ENCODE peak calls at places on chromosomes 1 and 21, in four cellular contexts. One of them, this sample, is unnamed.

GRCh38 chr1:33866286-33866685 is 2.4 kb downstream of the HMGB4 start:
- DNase-seq in ovary: no peak
- DNase-seq in adrenal gland: no peak
- DNase-seq in H1: no peak
- DNase-seq in this sample: no peak

GRCh38 chr1:234887026-234887910 is 241.4 kb downstream of the TOMM20 start:
- DNase-seq in H1: no peak
- DNase-seq in adrenal gland: peak; percentile 59
- DNase-seq in ovary: peak; percentile 49
- DNase-seq in this sample: no peak

GRCh38 chr1:234756066-234756783 is 146.2 kb upstream of the IRF2BP2 start:
- DNase-seq in ovary: no peak
- DNase-seq in adrenal gland: no peak
- DNase-seq in H1: no peak
- DNase-seq in this sample: no peak

GRCh38 chr1:84698718-84699117 is 8.5 kb upstream of the SSX2IP start:
- DNase-seq in ovary: no peak
- DNase-seq in adrenal gland: peak; percentile 18
- DNase-seq in H1: no peak
- DNase-seq in this sample: no peak

GRCh38 chr1:117657031-117657430 is 51.2 kb downstream of the TENT5C start:
- DNase-seq in ovary: no peak
- DNase-seq in H1: no peak
- DNase-seq in adrenal gland: no peak
- DNase-seq in this sample: no peak

GRCh38 chr1:234978397-234979291 is 150.0 kb downstream of the TOMM20 start:
- DNase-seq in ovary: no peak
- DNase-seq in H1: no peak
- DNase-seq in adrenal gland: peak; percentile 84
- DNase-seq in this sample: no peak

GRCh38 chr1:39575191-39576015 is 1.2 kb downstream of the PABPC4 start:
- DNase-seq in adrenal gland: peak; percentile 79
- DNase-seq in ovary: peak; percentile 55
- DNase-seq in H1: no peak
- DNase-seq in this sample: peak; percentile 36

GRCh38 chr1:156075158-156075557 is 7.1 kb downstream of the MEX3A start:
- DNase-seq in ovary: no peak
- DNase-seq in H1: no peak
- DNase-seq in adrenal gland: no peak
- DNase-seq in this sample: no peak

GRCh38 chr1:214314178-214314843 is 33.4 kb downstream of the SMYD2 start:
- DNase-seq in ovary: no peak
- DNase-seq in adrenal gland: no peak
- DNase-seq in H1: no peak
- DNase-seq in this sample: no peak

GRCh38 chr1:32179443-32180185 is at the start of gene TXLNA:
- DNase-seq in ovary: peak; percentile 95
- DNase-seq in adrenal gland: peak; percentile 95
- DNase-seq in H1: peak; percentile 95
- DNase-seq in this sample: peak; percentile 95
- TF ChIP-seq POLR2A in ovary: no peak
- TF ChIP-seq POLR2A in adrenal gland: peak; percentile 64
- TF ChIP-seq POLR2A in H1: peak; percentile 86
- TF ChIP-seq POLR2A in this sample: peak; percentile 96

DNA sequence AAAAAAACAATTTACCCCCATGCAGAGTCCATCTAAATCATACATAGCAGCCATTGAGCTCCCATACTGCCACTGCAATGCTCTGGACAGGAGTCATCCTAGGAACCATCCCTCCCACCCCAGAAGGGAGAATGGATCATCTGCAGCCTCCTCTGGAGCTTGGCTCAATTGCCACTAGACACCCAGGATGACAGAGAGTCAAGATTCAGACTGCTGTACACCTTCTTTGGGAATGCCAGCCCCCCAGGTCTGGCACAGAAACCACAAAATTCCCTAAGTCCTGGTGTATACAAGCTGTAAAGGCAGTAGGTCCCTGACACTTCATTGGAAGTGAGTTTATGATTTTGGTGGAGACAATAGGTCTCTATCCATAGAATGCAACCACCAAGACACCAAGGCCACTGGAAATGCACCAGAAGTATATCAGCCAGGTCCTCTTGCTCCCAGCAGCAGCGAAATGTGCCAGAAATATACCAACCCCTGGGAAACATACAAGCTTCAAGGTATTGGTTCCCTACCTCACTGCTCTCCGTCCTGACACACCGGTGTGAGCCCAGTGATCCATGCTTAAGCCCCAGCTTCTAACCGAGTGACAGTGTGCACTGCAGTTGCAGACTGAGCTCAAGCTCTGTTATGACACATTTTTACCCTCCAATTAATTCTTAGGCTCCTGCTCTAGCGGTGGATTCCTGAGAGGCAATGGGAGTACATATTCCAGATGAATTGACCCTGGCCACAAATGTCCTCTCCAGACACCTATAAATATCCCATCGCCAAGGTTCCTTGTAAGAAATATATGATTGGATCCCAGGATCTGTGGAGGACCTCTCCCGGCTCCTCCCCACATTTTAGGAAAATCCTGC is 4.4 kb downstream of the TAL1 start:
- DNase-seq in H1: no peak
- DNase-seq in ovary: no peak
- DNase-seq in adrenal gland: no peak
- DNase-seq in this sample: no peak
- TF ChIP-seq POLR2A in H1: no peak
- TF ChIP-seq POLR2A in ovary: no peak
- TF ChIP-seq POLR2A in adrenal gland: no peak
- TF ChIP-seq POLR2A in this sample: no peak

GRCh38 chr1:111424281-111424680 is 3.3 kb downstream of the OVGP1 start:
- DNase-seq in adrenal gland: no peak
- DNase-seq in ovary: no peak
- DNase-seq in H1: no peak
- DNase-seq in this sample: no peak

GRCh38 chr1:111422546-111423391 is 4.8 kb downstream of the OVGP1 start:
- DNase-seq in ovary: no peak
- DNase-seq in H1: no peak
- DNase-seq in adrenal gland: no peak
- DNase-seq in this sample: no peak

GRCh38 chr1:111419037-111419436 is 8.5 kb downstream of the OVGP1 start:
- DNase-seq in H1: no peak
- DNase-seq in ovary: no peak
- DNase-seq in adrenal gland: no peak
- DNase-seq in this sample: no peak

GRCh38 chr1:111417755-111418154 is 9.8 kb downstream of the OVGP1 start:
- DNase-seq in ovary: no peak
- DNase-seq in H1: no peak
- DNase-seq in adrenal gland: no peak
- DNase-seq in this sample: no peak

GRCh38 chr1:111420377-111420776 is 7.2 kb downstream of the OVGP1 start:
- DNase-seq in ovary: no peak
- DNase-seq in H1: no peak
- DNase-seq in adrenal gland: no peak
- DNase-seq in this sample: no peak
- TF ChIP-seq POLR2A in ovary: no peak
- TF ChIP-seq POLR2A in H1: no peak
- TF ChIP-seq POLR2A in adrenal gland: no peak
- TF ChIP-seq POLR2A in this sample: no peak

DNA sequence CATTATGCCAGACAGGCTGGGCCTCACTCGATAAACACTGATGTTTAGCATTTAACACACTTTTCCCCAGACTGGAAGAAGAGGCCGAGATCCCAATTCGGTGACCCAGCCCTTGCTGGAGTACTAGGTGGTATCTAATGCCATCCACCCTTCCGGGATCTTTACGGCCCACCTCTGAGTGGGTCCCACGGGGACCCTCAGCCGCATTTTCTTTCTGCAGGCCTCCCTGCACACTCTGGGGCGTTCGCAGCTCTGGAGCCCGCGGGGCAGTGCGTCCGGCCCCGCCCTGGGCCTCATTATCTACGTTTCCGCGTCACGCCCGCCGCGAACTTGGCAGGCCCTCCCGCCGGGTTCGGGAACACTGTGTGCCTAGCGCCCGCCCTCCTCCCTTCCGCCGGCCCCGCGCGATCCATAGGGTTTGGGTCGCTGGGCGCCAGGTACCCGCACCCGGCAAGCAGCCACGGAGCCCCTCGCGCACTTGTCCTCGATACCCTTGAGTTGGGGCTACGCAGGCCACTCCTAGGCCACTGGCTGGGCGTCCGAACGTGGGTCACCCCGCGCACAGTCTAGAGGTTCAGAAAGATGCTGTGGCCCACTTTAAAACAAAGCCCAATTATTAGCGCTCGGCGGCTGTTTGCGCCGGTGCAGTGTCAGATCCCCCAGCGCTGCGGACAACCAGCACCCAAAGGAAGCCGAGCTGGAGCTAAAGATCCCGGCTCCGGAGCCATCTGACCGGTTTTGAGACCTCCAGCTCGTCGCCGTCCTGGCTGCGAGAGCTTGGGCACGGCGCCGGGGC is 942 bp upstream of the EVA1C start:
- DNase-seq in H1: peak; percentile 73
- DNase-seq in adrenal gland: peak; percentile 77
- DNase-seq in ovary: peak; percentile 94
- DNase-seq in this sample: no peak
- TF ChIP-seq POLR2A in H1: no peak
- TF ChIP-seq POLR2A in adrenal gland: peak; percentile 77
- TF ChIP-seq POLR2A in ovary: peak; percentile 94
- TF ChIP-seq POLR2A in this sample: no peak

DNA sequence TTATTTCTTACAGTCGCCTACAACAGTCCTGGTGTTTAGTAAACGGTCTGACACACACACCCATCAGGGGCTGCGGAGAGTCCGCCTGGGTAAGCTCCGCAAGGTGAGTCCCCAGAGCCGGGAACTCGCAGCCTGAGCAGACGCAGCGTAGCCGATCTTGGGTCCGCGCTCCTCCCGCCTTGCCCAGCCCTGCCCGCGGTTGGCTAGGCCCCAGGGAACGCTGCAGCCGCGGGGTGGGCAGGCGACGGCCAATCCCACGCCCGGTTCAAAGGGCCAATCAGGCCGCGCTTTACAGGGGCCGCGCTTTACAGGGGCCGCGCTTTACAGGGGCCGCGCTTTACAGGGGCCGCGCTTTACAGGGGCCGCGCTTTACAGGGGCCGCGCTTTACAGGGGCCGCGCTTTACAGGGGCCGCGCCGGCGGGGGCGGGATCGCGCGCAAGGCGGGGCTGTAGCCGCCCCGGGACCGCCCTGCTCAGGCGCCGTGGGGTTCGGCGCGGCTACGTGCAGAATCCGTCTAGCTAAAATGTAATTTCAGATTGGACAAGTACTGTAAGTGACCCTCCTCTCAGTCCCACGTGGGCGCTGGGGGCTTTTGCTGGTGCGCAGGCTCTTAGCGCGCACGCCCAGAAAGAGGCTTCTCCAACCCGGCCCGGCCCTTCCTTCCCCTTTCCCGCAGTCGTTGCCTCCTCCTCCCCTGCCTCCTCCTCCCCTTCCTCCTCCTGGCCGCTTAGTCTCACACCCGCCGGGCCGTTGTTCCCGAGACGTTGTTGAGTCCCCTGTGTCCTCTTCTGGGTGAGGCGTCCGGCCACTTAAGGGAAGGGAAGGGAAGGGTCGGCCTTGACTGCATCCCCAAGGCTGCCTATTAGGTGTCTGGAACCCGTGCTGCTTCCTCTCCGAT is at the start of gene FGGY:
- DNase-seq in H1: peak; percentile 88
- DNase-seq in ovary: peak; percentile 96
- DNase-seq in adrenal gland: peak; percentile 99
- DNase-seq in this sample: peak; percentile 87
- TF ChIP-seq POLR2A in H1: peak; percentile 64
- TF ChIP-seq POLR2A in ovary: peak; percentile 90
- TF ChIP-seq POLR2A in adrenal gland: peak; percentile 89
- TF ChIP-seq POLR2A in this sample: peak; percentile 82

GRCh38 chr1:149932474-149932873 is 4.2 kb downstream of the MTMR11 start:
- DNase-seq in adrenal gland: no peak
- DNase-seq in ovary: no peak
- DNase-seq in H1: no peak
- DNase-seq in this sample: no peak
- TF ChIP-seq POLR2A in adrenal gland: no peak
- TF ChIP-seq POLR2A in ovary: no peak
- TF ChIP-seq POLR2A in H1: no peak
- TF ChIP-seq POLR2A in this sample: no peak

GRCh38 chr1:145786271-145786670 is 37.6 kb downstream of the RNF115 start:
- DNase-seq in adrenal gland: no peak
- DNase-seq in ovary: no peak
- DNase-seq in H1: no peak
- DNase-seq in this sample: no peak

GRCh38 chr1:145784409-145784808 is 39.5 kb downstream of the RNF115 start:
- DNase-seq in adrenal gland: no peak
- DNase-seq in ovary: no peak
- DNase-seq in H1: no peak
- DNase-seq in this sample: no peak

GRCh38 chr1:145778146-145778540 is 45.8 kb downstream of the RNF115 start:
- DNase-seq in adrenal gland: no peak
- DNase-seq in ovary: no peak
- DNase-seq in H1: no peak
- DNase-seq in this sample: no peak

GRCh38 chr1:145785481-145785880 is 38.4 kb downstream of the RNF115 start:
- DNase-seq in ovary: no peak
- DNase-seq in adrenal gland: no peak
- DNase-seq in H1: no peak
- DNase-seq in this sample: no peak

DNA sequence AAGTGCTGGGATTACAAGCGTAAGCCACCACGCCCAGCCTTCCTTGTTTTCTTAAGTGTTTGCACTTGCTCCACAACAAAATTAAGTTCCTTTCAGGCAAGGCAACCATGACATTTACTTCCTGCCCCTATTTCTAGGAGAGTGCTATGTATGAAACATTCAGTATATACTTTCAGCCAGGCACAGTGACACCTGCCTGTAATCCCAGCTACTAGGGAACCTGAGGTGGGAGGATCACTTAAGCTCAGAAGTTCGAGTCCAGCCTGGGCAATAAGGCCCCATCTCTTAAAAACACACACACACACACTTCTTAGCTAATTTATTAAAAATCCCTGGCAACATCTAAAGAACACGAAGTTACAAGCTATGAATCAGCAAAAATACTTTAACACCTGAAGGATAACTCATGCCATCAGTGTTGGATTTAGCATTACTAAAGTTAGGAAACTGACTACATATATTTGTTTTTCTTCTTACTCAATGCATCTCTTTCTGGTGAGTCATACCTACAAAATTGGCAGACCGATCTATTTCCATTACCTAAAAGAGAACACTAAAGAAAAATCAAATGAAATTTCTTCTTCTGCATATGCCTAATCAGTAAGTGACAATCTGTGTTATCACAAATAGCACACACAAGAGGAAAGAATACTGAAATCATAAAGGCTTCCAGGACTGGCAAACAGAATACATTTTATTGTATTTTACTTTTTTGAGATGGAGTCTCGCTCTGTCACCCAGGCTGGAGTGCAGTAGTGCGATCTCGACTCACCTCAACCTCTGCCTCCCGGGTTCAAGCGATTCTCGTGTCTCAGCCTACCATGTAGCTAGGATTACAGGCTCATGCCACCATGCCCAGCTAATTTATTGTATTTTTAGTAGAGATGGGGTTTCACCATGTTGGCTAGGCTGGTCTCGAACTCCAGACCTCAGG is 41.5 kb downstream of the RNF115 start:
- DNase-seq in ovary: no peak
- DNase-seq in adrenal gland: no peak
- DNase-seq in H1: no peak
- DNase-seq in this sample: no peak
- TF ChIP-seq POLR2A in ovary: no peak
- TF ChIP-seq POLR2A in adrenal gland: no peak
- TF ChIP-seq POLR2A in H1: no peak
- TF ChIP-seq POLR2A in this sample: no peak